ENCODE peak calls at places on chromosomes 7 and 10, in eight cellular contexts. B is cardiac fibroblast; S is iPS-NIHi11; A is T-helper 22 cell; V is GM03348; Q is central memory CD4-positive, alpha-beta T cell; J is stimulated activated CD8-positive, alpha-beta memory T cell treated with anti-CD3 and anti-CD28 coated beads, Interleukin-7, amount 100 ng/mL, for 1 hour; K is NT2/D1. D is an unnamed sample.

GRCh38 chr10:112775892-112776679 is 174.0 kb upstream of the TCF7L2 start:
- DNase-seq in B (no peak), S (no peak), J (no peak), A (no peak), V (no peak), Q (no peak), K (no peak), D (no peak)

GRCh38 chr7:28037220-28038010 is 143.2 kb downstream of the JAZF1 start:
- DNase-seq in S (no peak), K (no peak), J (no peak), V (peak), Q (no peak), A (no peak), B (peak), D (peak)

GRCh38 chr7:7271094-7271874 is 88.9 kb downstream of the C1GALT1 start:
- DNase-seq in S (no peak), J (no peak), B (no peak), Q (no peak), A (no peak), K (no peak), V (no peak), D (no peak)

GRCh38 chr10:88253-88652 is 39.2 kb upstream of the TUBB8 start:
- DNase-seq in V (no peak), S (no peak), A (no peak), J (no peak), B (no peak), K (no peak), Q (no peak), D (no peak)

GRCh38 chr10:107141539-107142061 is 22.9 kb downstream of the SORCS1 start:
- DNase-seq in B (no peak), Q (no peak), A (no peak), S (no peak), K (no peak), V (no peak), J (no peak), D (no peak)

GRCh38 chr10:124619195-124619594 is 125.0 kb downstream of the FAM53B start:
- DNase-seq in V (no peak), Q (peak), A (no peak), S (no peak), J (no peak), K (no peak), B (no peak), D (no peak)

GRCh38 chr10:119651514-119652327 is 541 bp downstream of the BAG3 start:
- DNase-seq in B (no peak), J (no peak), V (peak), S (peak), A (no peak), Q (no peak), K (no peak), D (no peak)

GRCh38 chr10:3323865-3324498 is 151.4 kb upstream of the PITRM1 start:
- DNase-seq in K (no peak), B (peak), V (peak), A (no peak), S (no peak), Q (no peak), J (no peak), D (peak)

GRCh38 chr7:33644489-33644888 is 260.9 kb upstream of the BMPER start:
- DNase-seq in K (no peak), J (no peak), A (no peak), Q (no peak), V (no peak), B (no peak), S (no peak), D (no peak)

GRCh38 chr10:133274751-133275682 is 1.7 kb downstream of the ADAM8 start:
- DNase-seq in S (no peak), J (peak), Q (peak), A (peak), B (no peak), V (no peak), K (no peak), D (no peak)

GRCh38 chr7:157555308-157555707 is 218.5 kb downstream of the DNAJB6 start:
- DNase-seq in K (no peak), J (no peak), B (no peak), S (no peak), V (no peak), Q (no peak), A (no peak), D (peak)

GRCh38 chr10:130961506-130962239 is 349.8 kb downstream of the TCERG1L start:
- DNase-seq in V (no peak), S (no peak), Q (no peak), J (no peak), A (no peak), B (no peak), K (no peak), D (no peak)

GRCh38 chr7:47355684-47356083 is 226.2 kb downstream of the TNS3 start:
- DNase-seq in A (no peak), J (no peak), Q (no peak), S (no peak), K (no peak), B (no peak), V (no peak), D (no peak)

GRCh38 chr10:2921956-2922680 is 145.2 kb upstream of the PFKP start:
- DNase-seq in J (no peak), B (no peak), V (no peak), A (no peak), Q (no peak), S (no peak), K (no peak), D (no peak)

GRCh38 chr7:134004829-134005505 is 122.2 kb upstream of the LRGUK start:
- DNase-seq in B (no peak), J (no peak), Q (no peak), A (no peak), S (no peak), K (no peak), V (no peak), D (no peak)

GRCh38 chr7:102170417-102170970 is 116.2 kb upstream of the SH2B2 start:
- DNase-seq in J (no peak), S (peak), B (peak), K (no peak), Q (no peak), V (no peak), A (no peak), D (peak)

GRCh38 chr7:154769527-154769926 is 233.4 kb downstream of the PAXIP1 start:
- DNase-seq in B (no peak), S (no peak), K (no peak), Q (no peak), J (no peak), V (no peak), A (no peak), D (no peak)

GRCh38 chr10:97782455-97783228 is 10.8 kb upstream of the SFRP5 start:
- DNase-seq in S (no peak), K (no peak), Q (no peak), V (no peak), B (no peak), J (no peak), A (no peak), D (no peak)

GRCh38 chr10:73494213-73494612 is 1.6 kb downstream of the PPP3CB start:
- DNase-seq in J (no peak), B (no peak), V (no peak), S (no peak), K (no peak), A (no peak), Q (no peak), D (no peak)

GRCh38 chr10:45061982-45062381 is 61.3 kb downstream of the ZNF22 start:
- DNase-seq in B (no peak), A (no peak), J (no peak), S (no peak), K (no peak), V (no peak), Q (no peak), D (no peak)

GRCh38 chr7:106552645-106553445 is 108.1 kb downstream of the CCDC71L start:
- DNase-seq in V (no peak), S (no peak), A (no peak), B (no peak), K (no peak), J (no peak), Q (no peak), D (no peak)

GRCh38 chr7:120941064-120941463 is 9.5 kb upstream of the ING3 start:
- DNase-seq in V (no peak), S (no peak), K (no peak), B (peak), Q (no peak), J (no peak), A (no peak), D (peak)

GRCh38 chr10:125817318-125817946 is 5.6 kb downstream of the UROS start:
- DNase-seq in K (no peak), A (no peak), Q (no peak), B (no peak), S (no peak), V (no peak), J (no peak), D (no peak)

GRCh38 chr10:85921789-85922188 is 444.8 kb downstream of the GRID1 start:
- DNase-seq in V (no peak), Q (no peak), A (no peak), J (no peak), S (no peak), K (no peak), B (no peak), D (no peak)

GRCh38 chr10:29106287-29106686 is 182.6 kb upstream of the LYZL1 start:
- DNase-seq in A (no peak), B (no peak), Q (no peak), S (no peak), K (no peak), J (no peak), V (no peak), D (no peak)

D was measured in fibroblast of pulmonary artery.